ENCODE peak calls at places on chromosomes 12 and 14, in six cellular contexts. K is OCI-LY7, M is cardiac fibroblast, F is AG04450, U is RWPE2, Y is kidney epithelial cell. W is an unnamed sample.

GRCh38 chr12:3534511-3534910 is 43.5 kb downstream of the PRMT8 start:
- DNase-seq in K (no peak), M (no peak), F (no peak), U (no peak), Y (no peak), W (no peak)

GRCh38 chr12:53208877-53209463 is 1.9 kb upstream of the ITGB7 start:
- DNase-seq in K (peak; percentile 51), M (no peak), F (no peak), U (no peak), Y (no peak), W (no peak)

GRCh38 chr12:12801649-12802048 is 11.5 kb upstream of the DDX47 start:
- DNase-seq in K (no peak), M (no peak), F (no peak), U (no peak), Y (no peak), W (no peak)

GRCh38 chr14:99609245-99610117 is 5.5 kb upstream of the CCDC85C start:
- DNase-seq in K (no peak), M (no peak), F (no peak), U (no peak), Y (no peak), W (no peak)

GRCh38 chr12:122079038-122079531 is 529 bp downstream of the MLXIP start:
- DNase-seq in K (no peak), M (no peak), F (no peak), U (no peak), Y (no peak), W (no peak)

GRCh38 chr14:97185186-97185585 is 388.0 kb downstream of the VRK1 start:
- DNase-seq in K (peak; percentile 2), M (no peak), F (no peak), U (no peak), Y (no peak), W (no peak)

GRCh38 chr12:87413784-87414183 is 615.4 kb downstream of the C12orf50 start:
- DNase-seq in K (no peak), M (peak; percentile 74), F (no peak), U (no peak), Y (no peak), W (no peak)

GRCh38 chr12:111160350-111161142 is 208.3 kb downstream of the PHETA1 start:
- DNase-seq in K (no peak), M (no peak), F (no peak), U (no peak), Y (no peak), W (no peak)

GRCh38 chr14:97779140-97779539 is 982.0 kb downstream of the VRK1 start:
- DNase-seq in K (no peak), M (no peak), F (no peak), U (no peak), Y (no peak), W (no peak)

GRCh38 chr14:28661171-28661772 is 105.3 kb upstream of the FOXG1 start:
- DNase-seq in K (no peak), M (peak; percentile 92), F (no peak), U (no peak), Y (peak; percentile 91), W (no peak)

GRCh38 chr14:68409355-68409754 is 383.5 kb downstream of the ZFP36L1 start:
- DNase-seq in K (no peak), M (no peak), F (no peak), U (no peak), Y (no peak), W (no peak)

GRCh38 chr12:101087903-101088302 is 122.1 kb downstream of the SLC5A8 start:
- DNase-seq in K (no peak), M (no peak), F (no peak), U (no peak), Y (no peak), W (no peak)

GRCh38 chr14:54040851-54041250 is 84.2 kb upstream of the BMP4 start:
- DNase-seq in K (no peak), M (peak; percentile 8), F (no peak), U (no peak), Y (no peak), W (no peak)

GRCh38 chr12:21615441-21615840 is 10.8 kb upstream of the GYS2 start:
- DNase-seq in K (no peak), M (peak; percentile 61), F (no peak), U (no peak), Y (no peak), W (no peak)

GRCh38 chr12:5377997-5378596 is 53.8 kb upstream of the NTF3 start:
- DNase-seq in K (no peak), M (no peak), F (no peak), U (no peak), Y (peak; percentile 39), W (peak; percentile 21)

GRCh38 chr14:98964171-98964570 is 307.8 kb downstream of the BCL11B start:
- DNase-seq in K (no peak), M (no peak), F (no peak), U (no peak), Y (no peak), W (no peak)

GRCh38 chr14:101113835-101114725 is 210.6 kb upstream of the RTL1 start:
- DNase-seq in K (no peak), M (no peak), F (no peak), U (no peak), Y (no peak), W (no peak)

DNA sequence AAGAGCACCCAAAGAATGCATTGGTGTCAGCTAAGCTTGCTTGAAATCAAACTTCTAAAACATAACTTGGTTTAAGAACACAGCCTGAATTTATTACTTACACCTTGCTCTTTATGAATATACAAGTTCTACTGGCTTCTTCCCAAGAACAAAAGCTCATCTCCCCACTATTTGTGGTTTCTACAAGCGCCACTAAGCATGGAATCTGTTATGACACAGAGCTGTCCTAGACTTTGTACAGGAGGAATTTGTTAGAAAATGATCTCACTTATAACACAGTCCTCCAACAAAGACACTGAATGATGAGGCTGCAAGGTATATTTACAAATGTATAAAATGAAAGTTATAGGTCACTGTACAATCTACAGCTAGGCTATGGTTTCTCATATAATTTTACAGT is 452.1 kb downstream of the BCAT1 start:
- DNase-seq in K (no peak), M (peak; percentile 78), F (peak; percentile 23), U (no peak), Y (peak; percentile 48), W (no peak)
- H3K4me3 ChIP-seq in K (no peak overlapping the region), M (no peak overlapping the region), F (no peak overlapping the region), U (no peak overlapping the region), Y (no peak overlapping the region), W (no peak overlapping the region)

GRCh38 chr14:89339579-89339978 is 77.5 kb downstream of the FOXN3 start:
- DNase-seq in K (no peak), M (no peak), F (no peak), U (no peak), Y (no peak), W (no peak)

GRCh38 chr14:89339158-89339557 is 77.9 kb downstream of the FOXN3 start:
- DNase-seq in K (no peak), M (no peak), F (no peak), U (no peak), Y (no peak), W (no peak)

GRCh38 chr14:89337161-89337560 is 79.9 kb downstream of the FOXN3 start:
- DNase-seq in K (no peak), M (no peak), F (no peak), U (no peak), Y (no peak), W (no peak)

GRCh38 chr14:89337912-89338311 is 79.1 kb downstream of the FOXN3 start:
- DNase-seq in K (no peak), M (no peak), F (no peak), U (no peak), Y (no peak), W (no peak)

GRCh38 chr14:89336338-89336737 is 80.7 kb downstream of the FOXN3 start:
- DNase-seq in K (peak; percentile 82), M (no peak), F (no peak), U (no peak), Y (no peak), W (no peak)
- TF ChIP-seq CTCF in K (peak; percentile 77), M (no peak), F (no peak), U (no peak), Y (no peak), W (no peak)

GRCh38 chr12:2053675-2054070 is 886 bp downstream of the CACNA1C start:
- DNase-seq in K (no peak), M (no peak), F (no peak), U (no peak), Y (no peak), W (no peak)
- H3K4me3 ChIP-seq in K (no peak overlapping the region), M (peak overlapping the region; percentile 54), F (peak overlapping the region; percentile 80), U (no peak overlapping the region), Y (no peak overlapping the region), W (peak overlapping the region; percentile 89)

DNA sequence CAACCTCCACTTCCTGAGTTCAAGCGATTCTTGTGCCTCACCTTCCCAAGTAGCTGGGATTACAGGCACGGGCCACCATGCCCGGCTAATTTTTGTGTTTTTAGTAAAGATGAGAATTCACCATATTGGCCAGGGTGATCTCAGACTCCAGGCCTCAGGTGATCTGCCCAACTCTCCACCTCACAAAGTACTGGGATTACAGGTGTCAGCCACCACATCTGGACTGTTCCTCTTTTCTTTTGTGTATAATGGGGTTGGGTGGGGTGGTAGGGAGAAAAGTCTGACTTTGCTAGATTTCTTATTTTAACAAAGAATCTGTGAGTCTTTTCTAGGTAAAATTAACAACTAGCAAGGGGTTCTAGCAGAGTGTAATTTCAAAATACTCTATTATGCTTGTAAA is 92.7 kb upstream of the AMN1 start:
- DNase-seq in K (no peak), M (no peak), F (no peak), U (no peak), Y (no peak), W (no peak)
- TF ChIP-seq CTCF in K (no peak), M (no peak), F (no peak), U (no peak), Y (no peak), W (no peak)

DNA sequence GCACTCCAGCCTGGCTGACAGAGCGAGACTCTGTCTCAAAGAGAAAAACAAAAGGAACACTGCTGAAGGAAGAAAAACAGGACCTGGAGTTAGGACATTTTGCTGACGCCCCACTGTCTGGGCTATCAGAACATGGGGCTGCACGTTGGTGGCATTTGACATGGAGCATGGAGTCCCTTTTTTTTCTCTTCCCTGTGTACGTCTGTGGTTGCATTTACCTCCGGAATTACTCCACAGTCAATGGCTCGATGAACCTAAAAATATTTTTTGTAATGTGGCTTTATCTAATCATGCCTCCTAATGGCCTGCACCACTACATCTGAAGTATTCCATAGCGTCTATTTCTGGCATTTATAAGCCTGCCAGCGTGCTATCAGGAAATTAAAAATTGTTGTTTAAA is 30.7 kb downstream of the TESC start:
- DNase-seq in K (no peak), M (no peak), F (no peak), U (no peak), Y (no peak), W (no peak)
- H3K4me3 ChIP-seq in K (no peak overlapping the region), M (no peak overlapping the region), F (no peak overlapping the region), U (no peak overlapping the region), Y (no peak overlapping the region), W (no peak overlapping the region)

W was measured in HFF-Myc.